ENCODE peak calls at places on chromosome 9, in six cellular contexts. One of them, this sample, is unnamed.

GRCh38 chr9:134600836-134601638 is 40.6 kb upstream of the COL5A1 start:
- DNase-seq in neuronal stem cell: no peak
- DNase-seq in mesendoderm: no peak
- DNase-seq in mesenchymal stem cell: no peak
- DNase-seq in IMR-90: no peak
- DNase-seq in H1: no peak
- DNase-seq in this sample: peak

GRCh38 chr9:121242219-121242954 is 25.6 kb upstream of the GSN start:
- DNase-seq in neuronal stem cell: no peak
- DNase-seq in mesenchymal stem cell: peak
- DNase-seq in H1: no peak
- DNase-seq in IMR-90: peak
- DNase-seq in mesendoderm: no peak
- DNase-seq in this sample: no peak

GRCh38 chr9:15999422-16000339 is 446.8 kb downstream of the CCDC171 start:
- DNase-seq in IMR-90: peak
- DNase-seq in neuronal stem cell: no peak
- DNase-seq in mesenchymal stem cell: peak
- DNase-seq in H1: no peak
- DNase-seq in mesendoderm: peak
- DNase-seq in this sample: no peak

GRCh38 chr9:10903969-10904368 is 291.2 kb upstream of the PTPRD start:
- DNase-seq in mesenchymal stem cell: no peak
- DNase-seq in neuronal stem cell: no peak
- DNase-seq in mesendoderm: no peak
- DNase-seq in H1: no peak
- DNase-seq in IMR-90: no peak
- DNase-seq in this sample: no peak

GRCh38 chr9:128393971-128394370 is 22.8 kb downstream of the URM1 start:
- DNase-seq in neuronal stem cell: no peak
- DNase-seq in H1: no peak
- DNase-seq in mesendoderm: no peak
- DNase-seq in mesenchymal stem cell: no peak
- DNase-seq in IMR-90: no peak
- DNase-seq in this sample: no peak

GRCh38 chr9:38066907-38067610 is 2.0 kb downstream of the SHB start:
- DNase-seq in neuronal stem cell: no peak
- DNase-seq in mesenchymal stem cell: no peak
- DNase-seq in IMR-90: no peak
- DNase-seq in mesendoderm: peak
- DNase-seq in H1: no peak
- DNase-seq in this sample: no peak

GRCh38 chr9:77933019-77933418 is 98.6 kb downstream of the GNAQ start:
- DNase-seq in neuronal stem cell: no peak
- DNase-seq in IMR-90: peak
- DNase-seq in mesenchymal stem cell: no peak
- DNase-seq in H1: no peak
- DNase-seq in mesendoderm: no peak
- DNase-seq in this sample: no peak

GRCh38 chr9:127706836-127707241 is at the start of gene CFAP157:
- DNase-seq in IMR-90: no peak
- DNase-seq in neuronal stem cell: no peak
- DNase-seq in H1: no peak
- DNase-seq in mesendoderm: peak
- DNase-seq in mesenchymal stem cell: no peak
- DNase-seq in this sample: peak

GRCh38 chr9:119177141-119177540 is 192.1 kb downstream of the BRINP1 start:
- DNase-seq in IMR-90: no peak
- DNase-seq in mesendoderm: no peak
- DNase-seq in mesenchymal stem cell: no peak
- DNase-seq in H1: no peak
- DNase-seq in neuronal stem cell: no peak
- DNase-seq in this sample: no peak

GRCh38 chr9:70449461-70449860 is 35.0 kb upstream of the KLF9 start:
- DNase-seq in IMR-90: no peak
- DNase-seq in neuronal stem cell: no peak
- DNase-seq in H1: no peak
- DNase-seq in mesendoderm: no peak
- DNase-seq in mesenchymal stem cell: no peak
- DNase-seq in this sample: no peak

GRCh38 chr9:93667006-93667405 is 90.6 kb downstream of the PHF2 start:
- DNase-seq in mesenchymal stem cell: no peak
- DNase-seq in H1: no peak
- DNase-seq in neuronal stem cell: no peak
- DNase-seq in IMR-90: no peak
- DNase-seq in mesendoderm: no peak
- DNase-seq in this sample: peak

GRCh38 chr9:65426231-65426630 is 141.2 kb upstream of the FOXD4L5 start:
- DNase-seq in IMR-90: no peak
- DNase-seq in neuronal stem cell: no peak
- DNase-seq in mesendoderm: no peak
- DNase-seq in mesenchymal stem cell: no peak
- DNase-seq in H1: no peak
- DNase-seq in this sample: no peak

GRCh38 chr9:68961587-68961986 is 52.3 kb downstream of the PRKACG start:
- DNase-seq in mesenchymal stem cell: no peak
- DNase-seq in H1: no peak
- DNase-seq in neuronal stem cell: no peak
- DNase-seq in mesendoderm: no peak
- DNase-seq in IMR-90: no peak
- DNase-seq in this sample: no peak

GRCh38 chr9:126080641-126081040 is 246.0 kb upstream of the MVB12B start:
- DNase-seq in mesenchymal stem cell: no peak
- DNase-seq in neuronal stem cell: no peak
- DNase-seq in IMR-90: no peak
- DNase-seq in mesendoderm: no peak
- DNase-seq in H1: no peak
- DNase-seq in this sample: no peak

GRCh38 chr9:5269249-5269715 is 35.2 kb downstream of the RLN2 start:
- DNase-seq in neuronal stem cell: no peak
- DNase-seq in H1: peak
- DNase-seq in IMR-90: peak
- DNase-seq in mesenchymal stem cell: peak
- DNase-seq in mesendoderm: peak
- DNase-seq in this sample: no peak

GRCh38 chr9:124347206-124347967 is 67.9 kb downstream of the PSMB7 start:
- DNase-seq in IMR-90: no peak
- DNase-seq in mesenchymal stem cell: no peak
- DNase-seq in H1: no peak
- DNase-seq in mesendoderm: no peak
- DNase-seq in neuronal stem cell: no peak
- DNase-seq in this sample: no peak

GRCh38 chr9:93815135-93815534 is 140.0 kb downstream of the BARX1 start:
- DNase-seq in mesenchymal stem cell: no peak
- DNase-seq in H1: no peak
- DNase-seq in mesendoderm: no peak
- DNase-seq in IMR-90: no peak
- DNase-seq in neuronal stem cell: no peak
- DNase-seq in this sample: no peak

GRCh38 chr9:80326105-80326504 is 754.3 kb downstream of the TLE4 start:
- DNase-seq in IMR-90: no peak
- DNase-seq in neuronal stem cell: no peak
- DNase-seq in mesendoderm: no peak
- DNase-seq in mesenchymal stem cell: no peak
- DNase-seq in H1: no peak
- DNase-seq in this sample: no peak

GRCh38 chr9:136939431-136939995 is 5.0 kb downstream of the FBXW5 start:
- DNase-seq in mesenchymal stem cell: no peak
- DNase-seq in neuronal stem cell: no peak
- DNase-seq in IMR-90: no peak
- DNase-seq in mesendoderm: no peak
- DNase-seq in H1: no peak
- DNase-seq in this sample: no peak

GRCh38 chr9:69155341-69156030 is 18.6 kb upstream of the TJP2 start:
- DNase-seq in mesenchymal stem cell: no peak
- DNase-seq in mesendoderm: peak
- DNase-seq in H1: no peak
- DNase-seq in IMR-90: no peak
- DNase-seq in neuronal stem cell: no peak
- DNase-seq in this sample: peak

GRCh38 chr9:121725008-121725795 is 73.8 kb downstream of the DAB2IP start:
- DNase-seq in neuronal stem cell: no peak
- DNase-seq in mesendoderm: no peak
- DNase-seq in mesenchymal stem cell: peak
- DNase-seq in IMR-90: peak
- DNase-seq in H1: no peak
- DNase-seq in this sample: no peak

GRCh38 chr9:100689635-100690034 is 111.8 kb downstream of the CAVIN4 start:
- DNase-seq in mesenchymal stem cell: no peak
- DNase-seq in neuronal stem cell: no peak
- DNase-seq in IMR-90: no peak
- DNase-seq in H1: no peak
- DNase-seq in mesendoderm: no peak
- DNase-seq in this sample: no peak

GRCh38 chr9:126376903-126377342 is 50.3 kb downstream of the MVB12B start:
- DNase-seq in mesendoderm: no peak
- DNase-seq in IMR-90: no peak
- DNase-seq in H1: no peak
- DNase-seq in neuronal stem cell: peak
- DNase-seq in mesenchymal stem cell: no peak
- DNase-seq in this sample: no peak

GRCh38 chr9:13160051-13160450 is 119.4 kb downstream of the MPDZ start:
- DNase-seq in neuronal stem cell: no peak
- DNase-seq in IMR-90: no peak
- DNase-seq in H1: no peak
- DNase-seq in mesenchymal stem cell: no peak
- DNase-seq in mesendoderm: no peak
- DNase-seq in this sample: no peak

DNA sequence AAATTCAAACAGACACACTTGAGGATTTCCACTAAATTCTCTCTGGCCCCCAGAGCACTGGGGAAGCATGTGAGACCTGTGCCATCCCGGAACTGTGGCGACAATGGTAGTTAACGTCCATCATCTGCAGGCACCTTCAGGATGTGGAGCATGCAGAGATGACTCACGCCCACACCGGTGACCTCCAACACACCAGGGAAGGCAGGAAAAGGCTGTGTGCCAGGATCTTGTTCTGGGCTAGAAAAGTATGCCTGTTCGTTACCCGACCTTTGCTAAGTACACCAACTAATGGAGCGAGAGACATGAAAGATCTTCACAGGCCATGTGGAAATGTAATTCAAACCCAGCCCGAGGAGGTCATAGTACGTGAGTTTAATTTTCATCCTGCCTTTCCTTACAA is 208.8 kb downstream of the MELK start:
- DNase-seq in neuronal stem cell: no peak
- DNase-seq in IMR-90: peak
- DNase-seq in mesendoderm: no peak
- DNase-seq in mesenchymal stem cell: no peak
- DNase-seq in H1: no peak
- DNase-seq in this sample: no peak
- H3K23ac ChIP-seq in neuronal stem cell: no peak
- H3K23ac ChIP-seq in IMR-90: no peak
- H3K23ac ChIP-seq in mesendoderm: no peak
- H3K23ac ChIP-seq in mesenchymal stem cell: no peak
- H3K23ac ChIP-seq in H1: no peak
- H3K23ac ChIP-seq in this sample: no peak

DNA sequence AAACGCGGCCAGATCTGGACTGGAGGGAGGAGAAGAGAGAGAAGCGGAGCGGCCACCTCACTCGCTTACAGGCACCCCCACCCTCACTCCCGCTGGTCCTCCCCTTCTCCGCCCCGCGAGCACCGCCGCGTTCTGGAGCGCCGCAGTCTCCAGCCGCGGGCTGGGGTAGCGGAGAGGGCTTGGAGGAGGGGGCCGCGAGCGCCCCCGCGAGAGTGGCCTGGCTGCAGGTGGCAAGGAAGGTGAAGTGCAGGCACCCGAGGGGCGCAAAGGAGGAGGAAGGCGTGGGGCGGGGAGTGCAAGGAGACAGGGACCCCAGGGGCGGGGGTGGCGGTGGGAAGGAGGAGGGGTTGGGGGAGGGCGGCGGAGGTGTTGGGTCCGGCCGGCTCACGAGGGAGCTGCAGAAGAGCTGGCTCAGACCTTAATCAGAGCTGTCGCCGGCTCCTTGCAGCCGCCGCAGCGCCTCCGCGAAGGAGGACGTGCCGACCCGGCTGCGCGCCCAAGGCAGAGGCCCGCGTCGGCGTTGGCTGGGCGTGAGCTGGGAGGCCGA is at the start of gene DMRT3:
- DNase-seq in IMR-90: no peak
- DNase-seq in H1: no peak
- DNase-seq in neuronal stem cell: peak
- DNase-seq in mesendoderm: peak
- DNase-seq in mesenchymal stem cell: no peak
- DNase-seq in this sample: peak
- H3K23ac ChIP-seq in IMR-90: no peak
- H3K23ac ChIP-seq in H1: no peak
- H3K23ac ChIP-seq in neuronal stem cell: peak
- H3K23ac ChIP-seq in mesendoderm: no peak
- H3K23ac ChIP-seq in mesenchymal stem cell: no peak
- H3K23ac ChIP-seq in this sample: no peak

DNA sequence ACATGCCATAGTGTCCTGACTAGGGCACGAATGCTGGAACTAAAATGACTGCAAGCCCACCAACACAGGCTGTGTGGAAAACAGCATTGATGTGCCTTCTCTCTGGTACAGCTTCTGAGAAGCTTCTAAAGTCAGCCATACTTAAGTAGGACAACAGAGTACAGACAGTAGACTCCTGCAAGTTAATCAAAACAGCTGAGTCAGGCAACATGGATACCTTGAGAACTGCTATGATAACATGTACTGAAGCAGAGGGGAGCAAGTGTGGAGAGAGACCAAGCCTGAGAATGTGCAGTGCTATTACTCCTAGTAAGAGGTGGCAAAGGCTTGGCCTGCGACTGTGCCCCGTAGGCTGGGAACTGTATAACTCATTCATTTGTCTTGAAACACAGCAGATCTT is 2.5 kb downstream of the ISCA1 start:
- DNase-seq in mesendoderm: no peak
- DNase-seq in neuronal stem cell: no peak
- DNase-seq in mesenchymal stem cell: no peak
- DNase-seq in IMR-90: no peak
- DNase-seq in H1: no peak
- DNase-seq in this sample: no peak
- H3K23ac ChIP-seq in mesendoderm: no peak
- H3K23ac ChIP-seq in neuronal stem cell: no peak
- H3K23ac ChIP-seq in mesenchymal stem cell: no peak
- H3K23ac ChIP-seq in IMR-90: peak
- H3K23ac ChIP-seq in H1: no peak
- H3K23ac ChIP-seq in this sample: no peak

GRCh38 chr9:114565204-114565603 is 22.4 kb upstream of the ATP6V1G1 start:
- DNase-seq in mesenchymal stem cell: no peak
- DNase-seq in neuronal stem cell: no peak
- DNase-seq in IMR-90: no peak
- DNase-seq in mesendoderm: no peak
- DNase-seq in H1: no peak
- DNase-seq in this sample: no peak
- H3K23ac ChIP-seq in mesenchymal stem cell: no peak
- H3K23ac ChIP-seq in neuronal stem cell: no peak
- H3K23ac ChIP-seq in IMR-90: no peak
- H3K23ac ChIP-seq in mesendoderm: no peak
- H3K23ac ChIP-seq in H1: no peak
- H3K23ac ChIP-seq in this sample: no peak

DNA sequence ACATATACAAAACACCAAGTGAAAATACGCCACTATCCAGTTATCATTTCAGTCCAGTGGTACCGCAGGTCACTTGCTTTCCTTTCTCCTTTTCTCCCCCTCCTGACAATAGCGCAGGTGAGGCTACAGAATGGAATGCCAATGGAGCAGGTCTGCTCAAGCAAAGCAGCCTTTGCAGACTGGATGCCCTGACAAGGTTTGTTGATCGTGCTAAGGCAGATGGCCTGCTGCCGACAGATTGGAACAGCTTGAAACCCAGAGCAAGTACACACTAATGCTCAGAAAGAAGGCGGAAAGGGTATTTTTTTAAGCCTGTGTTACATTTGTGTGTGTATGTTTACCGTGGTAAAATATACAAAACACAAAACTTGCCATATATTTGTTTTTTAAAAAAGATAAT is 19.3 kb downstream of the SPACA9 start:
- DNase-seq in H1: no peak
- DNase-seq in neuronal stem cell: no peak
- DNase-seq in mesendoderm: no peak
- DNase-seq in mesenchymal stem cell: no peak
- DNase-seq in IMR-90: no peak
- DNase-seq in this sample: no peak
- H3K23ac ChIP-seq in H1: no peak
- H3K23ac ChIP-seq in neuronal stem cell: no peak
- H3K23ac ChIP-seq in mesendoderm: no peak
- H3K23ac ChIP-seq in mesenchymal stem cell: no peak
- H3K23ac ChIP-seq in IMR-90: no peak
- H3K23ac ChIP-seq in this sample: no peak